ENCODE peak calls at places on chromosomes 2 and 18, in nine cellular contexts. One of them, this sample, is unnamed.

GRCh38 chr2:172380436-172381274 is 46.7 kb upstream of the ITGA6 start:
- ATAC-seq in omental fat pad: no peak
- ATAC-seq in HCT116: no peak
- ATAC-seq in CD8-positive, alpha-beta T cell: no peak
- ATAC-seq in activated naive CD8-positive, alpha-beta T cell treated with anti-CD3 and anti-CD28 coated beads, Interleukin-2, amount 10 ng/mL, durations not matched to agents 7 days and 5 days: no peak
- ATAC-seq in left cardiac atrium: no peak
- ATAC-seq in PC-3: no peak
- ATAC-seq in activated CD8-positive, alpha-beta T cell treated with anti-CD3 and anti-CD28 coated beads, Interleukin-2, amount 10 ng/mL, durations not matched to agents 7 days and 5 days: no peak
- ATAC-seq in activated CD4-positive, CD25-positive, alpha-beta regulatory T cell treated with anti-CD3 and anti-CD28 coated beads, Interleukin-2, amount 50 U/mL, for 24 hours: no peak
- ATAC-seq in this sample: no peak

GRCh38 chr2:17822452-17823117 is 6.3 kb downstream of the MSGN1 start:
- ATAC-seq in HCT116: no peak
- ATAC-seq in CD8-positive, alpha-beta T cell: no peak
- ATAC-seq in PC-3: no peak
- ATAC-seq in omental fat pad: peak
- ATAC-seq in activated naive CD8-positive, alpha-beta T cell treated with anti-CD3 and anti-CD28 coated beads, Interleukin-2, amount 10 ng/mL, durations not matched to agents 7 days and 5 days: no peak
- ATAC-seq in left cardiac atrium: no peak
- ATAC-seq in activated CD4-positive, CD25-positive, alpha-beta regulatory T cell treated with anti-CD3 and anti-CD28 coated beads, Interleukin-2, amount 50 U/mL, for 24 hours: no peak
- ATAC-seq in activated CD8-positive, alpha-beta T cell treated with anti-CD3 and anti-CD28 coated beads, Interleukin-2, amount 10 ng/mL, durations not matched to agents 7 days and 5 days: no peak
- ATAC-seq in this sample: no peak

GRCh38 chr18:22170421-22171262 is 1.3 kb downstream of the GATA6 start:
- ATAC-seq in omental fat pad: no peak
- ATAC-seq in PC-3: peak
- ATAC-seq in activated CD8-positive, alpha-beta T cell treated with anti-CD3 and anti-CD28 coated beads, Interleukin-2, amount 10 ng/mL, durations not matched to agents 7 days and 5 days: peak
- ATAC-seq in activated CD4-positive, CD25-positive, alpha-beta regulatory T cell treated with anti-CD3 and anti-CD28 coated beads, Interleukin-2, amount 50 U/mL, for 24 hours: no peak
- ATAC-seq in CD8-positive, alpha-beta T cell: peak
- ATAC-seq in left cardiac atrium: peak
- ATAC-seq in HCT116: peak
- ATAC-seq in activated naive CD8-positive, alpha-beta T cell treated with anti-CD3 and anti-CD28 coated beads, Interleukin-2, amount 10 ng/mL, durations not matched to agents 7 days and 5 days: no peak
- ATAC-seq in this sample: peak

GRCh38 chr18:7084766-7085080 is 32.9 kb downstream of the LAMA1 start:
- ATAC-seq in HCT116: no peak
- ATAC-seq in activated CD8-positive, alpha-beta T cell treated with anti-CD3 and anti-CD28 coated beads, Interleukin-2, amount 10 ng/mL, durations not matched to agents 7 days and 5 days: no peak
- ATAC-seq in activated naive CD8-positive, alpha-beta T cell treated with anti-CD3 and anti-CD28 coated beads, Interleukin-2, amount 10 ng/mL, durations not matched to agents 7 days and 5 days: no peak
- ATAC-seq in CD8-positive, alpha-beta T cell: no peak
- ATAC-seq in left cardiac atrium: peak
- ATAC-seq in PC-3: no peak
- ATAC-seq in activated CD4-positive, CD25-positive, alpha-beta regulatory T cell treated with anti-CD3 and anti-CD28 coated beads, Interleukin-2, amount 50 U/mL, for 24 hours: no peak
- ATAC-seq in omental fat pad: peak
- ATAC-seq in this sample: peak

GRCh38 chr2:229873123-229873581 is 48.7 kb downstream of the TRIP12 start:
- ATAC-seq in HCT116: no peak
- ATAC-seq in PC-3: no peak
- ATAC-seq in left cardiac atrium: no peak
- ATAC-seq in activated naive CD8-positive, alpha-beta T cell treated with anti-CD3 and anti-CD28 coated beads, Interleukin-2, amount 10 ng/mL, durations not matched to agents 7 days and 5 days: no peak
- ATAC-seq in activated CD4-positive, CD25-positive, alpha-beta regulatory T cell treated with anti-CD3 and anti-CD28 coated beads, Interleukin-2, amount 50 U/mL, for 24 hours: peak
- ATAC-seq in omental fat pad: no peak
- ATAC-seq in activated CD8-positive, alpha-beta T cell treated with anti-CD3 and anti-CD28 coated beads, Interleukin-2, amount 10 ng/mL, durations not matched to agents 7 days and 5 days: no peak
- ATAC-seq in CD8-positive, alpha-beta T cell: no peak
- ATAC-seq in this sample: no peak

GRCh38 chr2:232649033-232649432 is 15.6 kb downstream of the EFHD1 start:
- ATAC-seq in activated CD4-positive, CD25-positive, alpha-beta regulatory T cell treated with anti-CD3 and anti-CD28 coated beads, Interleukin-2, amount 50 U/mL, for 24 hours: no peak
- ATAC-seq in activated naive CD8-positive, alpha-beta T cell treated with anti-CD3 and anti-CD28 coated beads, Interleukin-2, amount 10 ng/mL, durations not matched to agents 7 days and 5 days: no peak
- ATAC-seq in omental fat pad: peak
- ATAC-seq in HCT116: no peak
- ATAC-seq in PC-3: no peak
- ATAC-seq in CD8-positive, alpha-beta T cell: no peak
- ATAC-seq in left cardiac atrium: no peak
- ATAC-seq in activated CD8-positive, alpha-beta T cell treated with anti-CD3 and anti-CD28 coated beads, Interleukin-2, amount 10 ng/mL, durations not matched to agents 7 days and 5 days: no peak
- ATAC-seq in this sample: no peak

GRCh38 chr2:75799859-75800258 is 89.1 kb upstream of the GCFC2 start:
- ATAC-seq in activated CD4-positive, CD25-positive, alpha-beta regulatory T cell treated with anti-CD3 and anti-CD28 coated beads, Interleukin-2, amount 50 U/mL, for 24 hours: no peak
- ATAC-seq in CD8-positive, alpha-beta T cell: no peak
- ATAC-seq in PC-3: no peak
- ATAC-seq in activated naive CD8-positive, alpha-beta T cell treated with anti-CD3 and anti-CD28 coated beads, Interleukin-2, amount 10 ng/mL, durations not matched to agents 7 days and 5 days: no peak
- ATAC-seq in activated CD8-positive, alpha-beta T cell treated with anti-CD3 and anti-CD28 coated beads, Interleukin-2, amount 10 ng/mL, durations not matched to agents 7 days and 5 days: no peak
- ATAC-seq in left cardiac atrium: no peak
- ATAC-seq in HCT116: no peak
- ATAC-seq in omental fat pad: no peak
- ATAC-seq in this sample: no peak

GRCh38 chr2:8095978-8096377 is 585.9 kb upstream of the ID2 start:
- ATAC-seq in CD8-positive, alpha-beta T cell: no peak
- ATAC-seq in activated naive CD8-positive, alpha-beta T cell treated with anti-CD3 and anti-CD28 coated beads, Interleukin-2, amount 10 ng/mL, durations not matched to agents 7 days and 5 days: no peak
- ATAC-seq in PC-3: no peak
- ATAC-seq in left cardiac atrium: no peak
- ATAC-seq in omental fat pad: no peak
- ATAC-seq in activated CD4-positive, CD25-positive, alpha-beta regulatory T cell treated with anti-CD3 and anti-CD28 coated beads, Interleukin-2, amount 50 U/mL, for 24 hours: no peak
- ATAC-seq in activated CD8-positive, alpha-beta T cell treated with anti-CD3 and anti-CD28 coated beads, Interleukin-2, amount 10 ng/mL, durations not matched to agents 7 days and 5 days: no peak
- ATAC-seq in HCT116: no peak
- ATAC-seq in this sample: no peak

GRCh38 chr2:62222674-62223073 is 26.8 kb downstream of the B3GNT2 start:
- ATAC-seq in HCT116: no peak
- ATAC-seq in omental fat pad: no peak
- ATAC-seq in PC-3: no peak
- ATAC-seq in activated naive CD8-positive, alpha-beta T cell treated with anti-CD3 and anti-CD28 coated beads, Interleukin-2, amount 10 ng/mL, durations not matched to agents 7 days and 5 days: peak
- ATAC-seq in activated CD4-positive, CD25-positive, alpha-beta regulatory T cell treated with anti-CD3 and anti-CD28 coated beads, Interleukin-2, amount 50 U/mL, for 24 hours: no peak
- ATAC-seq in left cardiac atrium: no peak
- ATAC-seq in activated CD8-positive, alpha-beta T cell treated with anti-CD3 and anti-CD28 coated beads, Interleukin-2, amount 10 ng/mL, durations not matched to agents 7 days and 5 days: peak
- ATAC-seq in CD8-positive, alpha-beta T cell: peak
- ATAC-seq in this sample: no peak

GRCh38 chr2:133077259-133077822 is 407.3 kb upstream of the LYPD1 start:
- ATAC-seq in activated CD4-positive, CD25-positive, alpha-beta regulatory T cell treated with anti-CD3 and anti-CD28 coated beads, Interleukin-2, amount 50 U/mL, for 24 hours: no peak
- ATAC-seq in HCT116: no peak
- ATAC-seq in omental fat pad: no peak
- ATAC-seq in CD8-positive, alpha-beta T cell: no peak
- ATAC-seq in activated CD8-positive, alpha-beta T cell treated with anti-CD3 and anti-CD28 coated beads, Interleukin-2, amount 10 ng/mL, durations not matched to agents 7 days and 5 days: no peak
- ATAC-seq in left cardiac atrium: peak
- ATAC-seq in activated naive CD8-positive, alpha-beta T cell treated with anti-CD3 and anti-CD28 coated beads, Interleukin-2, amount 10 ng/mL, durations not matched to agents 7 days and 5 days: no peak
- ATAC-seq in PC-3: no peak
- ATAC-seq in this sample: peak

GRCh38 chr2:105100064-105100840 is 62.4 kb downstream of the MRPS9 start:
- ATAC-seq in PC-3: no peak
- ATAC-seq in omental fat pad: no peak
- ATAC-seq in activated naive CD8-positive, alpha-beta T cell treated with anti-CD3 and anti-CD28 coated beads, Interleukin-2, amount 10 ng/mL, durations not matched to agents 7 days and 5 days: no peak
- ATAC-seq in activated CD4-positive, CD25-positive, alpha-beta regulatory T cell treated with anti-CD3 and anti-CD28 coated beads, Interleukin-2, amount 50 U/mL, for 24 hours: no peak
- ATAC-seq in CD8-positive, alpha-beta T cell: no peak
- ATAC-seq in left cardiac atrium: peak
- ATAC-seq in HCT116: no peak
- ATAC-seq in activated CD8-positive, alpha-beta T cell treated with anti-CD3 and anti-CD28 coated beads, Interleukin-2, amount 10 ng/mL, durations not matched to agents 7 days and 5 days: no peak
- ATAC-seq in this sample: no peak

GRCh38 chr2:54724560-54725342 is 1.3 kb downstream of the EML6 start:
- ATAC-seq in left cardiac atrium: no peak
- ATAC-seq in activated naive CD8-positive, alpha-beta T cell treated with anti-CD3 and anti-CD28 coated beads, Interleukin-2, amount 10 ng/mL, durations not matched to agents 7 days and 5 days: no peak
- ATAC-seq in activated CD8-positive, alpha-beta T cell treated with anti-CD3 and anti-CD28 coated beads, Interleukin-2, amount 10 ng/mL, durations not matched to agents 7 days and 5 days: no peak
- ATAC-seq in omental fat pad: no peak
- ATAC-seq in CD8-positive, alpha-beta T cell: no peak
- ATAC-seq in HCT116: no peak
- ATAC-seq in PC-3: no peak
- ATAC-seq in activated CD4-positive, CD25-positive, alpha-beta regulatory T cell treated with anti-CD3 and anti-CD28 coated beads, Interleukin-2, amount 50 U/mL, for 24 hours: no peak
- ATAC-seq in this sample: no peak

GRCh38 chr2:144596074-144596871 is 76.4 kb upstream of the ZEB2 start:
- ATAC-seq in PC-3: peak
- ATAC-seq in activated CD4-positive, CD25-positive, alpha-beta regulatory T cell treated with anti-CD3 and anti-CD28 coated beads, Interleukin-2, amount 50 U/mL, for 24 hours: no peak
- ATAC-seq in activated naive CD8-positive, alpha-beta T cell treated with anti-CD3 and anti-CD28 coated beads, Interleukin-2, amount 10 ng/mL, durations not matched to agents 7 days and 5 days: peak
- ATAC-seq in HCT116: no peak
- ATAC-seq in CD8-positive, alpha-beta T cell: no peak
- ATAC-seq in left cardiac atrium: peak
- ATAC-seq in activated CD8-positive, alpha-beta T cell treated with anti-CD3 and anti-CD28 coated beads, Interleukin-2, amount 10 ng/mL, durations not matched to agents 7 days and 5 days: no peak
- ATAC-seq in omental fat pad: no peak
- ATAC-seq in this sample: no peak

GRCh38 chr2:176531608-176532007 is 262.4 kb downstream of the MTX2 start:
- ATAC-seq in PC-3: no peak
- ATAC-seq in CD8-positive, alpha-beta T cell: no peak
- ATAC-seq in activated CD8-positive, alpha-beta T cell treated with anti-CD3 and anti-CD28 coated beads, Interleukin-2, amount 10 ng/mL, durations not matched to agents 7 days and 5 days: no peak
- ATAC-seq in activated CD4-positive, CD25-positive, alpha-beta regulatory T cell treated with anti-CD3 and anti-CD28 coated beads, Interleukin-2, amount 50 U/mL, for 24 hours: no peak
- ATAC-seq in omental fat pad: no peak
- ATAC-seq in left cardiac atrium: no peak
- ATAC-seq in HCT116: no peak
- ATAC-seq in activated naive CD8-positive, alpha-beta T cell treated with anti-CD3 and anti-CD28 coated beads, Interleukin-2, amount 10 ng/mL, durations not matched to agents 7 days and 5 days: no peak
- ATAC-seq in this sample: no peak

GRCh38 chr2:163465440-163465839 is 270.4 kb downstream of the FIGN start:
- ATAC-seq in omental fat pad: no peak
- ATAC-seq in activated CD4-positive, CD25-positive, alpha-beta regulatory T cell treated with anti-CD3 and anti-CD28 coated beads, Interleukin-2, amount 50 U/mL, for 24 hours: no peak
- ATAC-seq in PC-3: no peak
- ATAC-seq in activated CD8-positive, alpha-beta T cell treated with anti-CD3 and anti-CD28 coated beads, Interleukin-2, amount 10 ng/mL, durations not matched to agents 7 days and 5 days: no peak
- ATAC-seq in HCT116: no peak
- ATAC-seq in activated naive CD8-positive, alpha-beta T cell treated with anti-CD3 and anti-CD28 coated beads, Interleukin-2, amount 10 ng/mL, durations not matched to agents 7 days and 5 days: no peak
- ATAC-seq in CD8-positive, alpha-beta T cell: no peak
- ATAC-seq in left cardiac atrium: no peak
- ATAC-seq in this sample: no peak

GRCh38 chr2:167293172-167293781 is 405.0 kb downstream of the XIRP2 start:
- ATAC-seq in HCT116: peak
- ATAC-seq in omental fat pad: peak
- ATAC-seq in CD8-positive, alpha-beta T cell: no peak
- ATAC-seq in activated CD4-positive, CD25-positive, alpha-beta regulatory T cell treated with anti-CD3 and anti-CD28 coated beads, Interleukin-2, amount 50 U/mL, for 24 hours: no peak
- ATAC-seq in left cardiac atrium: peak
- ATAC-seq in PC-3: peak
- ATAC-seq in activated CD8-positive, alpha-beta T cell treated with anti-CD3 and anti-CD28 coated beads, Interleukin-2, amount 10 ng/mL, durations not matched to agents 7 days and 5 days: peak
- ATAC-seq in activated naive CD8-positive, alpha-beta T cell treated with anti-CD3 and anti-CD28 coated beads, Interleukin-2, amount 10 ng/mL, durations not matched to agents 7 days and 5 days: peak
- ATAC-seq in this sample: peak

GRCh38 chr18:38362286-38362792 is 796.7 kb upstream of the CELF4 start:
- ATAC-seq in activated naive CD8-positive, alpha-beta T cell treated with anti-CD3 and anti-CD28 coated beads, Interleukin-2, amount 10 ng/mL, durations not matched to agents 7 days and 5 days: no peak
- ATAC-seq in HCT116: no peak
- ATAC-seq in PC-3: no peak
- ATAC-seq in activated CD8-positive, alpha-beta T cell treated with anti-CD3 and anti-CD28 coated beads, Interleukin-2, amount 10 ng/mL, durations not matched to agents 7 days and 5 days: no peak
- ATAC-seq in activated CD4-positive, CD25-positive, alpha-beta regulatory T cell treated with anti-CD3 and anti-CD28 coated beads, Interleukin-2, amount 50 U/mL, for 24 hours: no peak
- ATAC-seq in left cardiac atrium: no peak
- ATAC-seq in omental fat pad: no peak
- ATAC-seq in CD8-positive, alpha-beta T cell: no peak
- ATAC-seq in this sample: no peak

GRCh38 chr2:67641709-67642397 is 244.7 kb downstream of the ETAA1 start:
- ATAC-seq in activated naive CD8-positive, alpha-beta T cell treated with anti-CD3 and anti-CD28 coated beads, Interleukin-2, amount 10 ng/mL, durations not matched to agents 7 days and 5 days: no peak
- ATAC-seq in activated CD8-positive, alpha-beta T cell treated with anti-CD3 and anti-CD28 coated beads, Interleukin-2, amount 10 ng/mL, durations not matched to agents 7 days and 5 days: no peak
- ATAC-seq in left cardiac atrium: peak
- ATAC-seq in omental fat pad: no peak
- ATAC-seq in HCT116: no peak
- ATAC-seq in activated CD4-positive, CD25-positive, alpha-beta regulatory T cell treated with anti-CD3 and anti-CD28 coated beads, Interleukin-2, amount 50 U/mL, for 24 hours: no peak
- ATAC-seq in PC-3: no peak
- ATAC-seq in CD8-positive, alpha-beta T cell: no peak
- ATAC-seq in this sample: no peak

GRCh38 chr18:75047240-75047639 is 161.7 kb downstream of the PTGR3 start:
- ATAC-seq in omental fat pad: no peak
- ATAC-seq in activated naive CD8-positive, alpha-beta T cell treated with anti-CD3 and anti-CD28 coated beads, Interleukin-2, amount 10 ng/mL, durations not matched to agents 7 days and 5 days: no peak
- ATAC-seq in PC-3: no peak
- ATAC-seq in left cardiac atrium: peak
- ATAC-seq in activated CD4-positive, CD25-positive, alpha-beta regulatory T cell treated with anti-CD3 and anti-CD28 coated beads, Interleukin-2, amount 50 U/mL, for 24 hours: no peak
- ATAC-seq in activated CD8-positive, alpha-beta T cell treated with anti-CD3 and anti-CD28 coated beads, Interleukin-2, amount 10 ng/mL, durations not matched to agents 7 days and 5 days: no peak
- ATAC-seq in HCT116: no peak
- ATAC-seq in CD8-positive, alpha-beta T cell: no peak
- ATAC-seq in this sample: no peak

GRCh38 chr2:225025917-225026571 is 16.2 kb downstream of the DOCK10 start:
- ATAC-seq in HCT116: no peak
- ATAC-seq in PC-3: peak
- ATAC-seq in activated naive CD8-positive, alpha-beta T cell treated with anti-CD3 and anti-CD28 coated beads, Interleukin-2, amount 10 ng/mL, durations not matched to agents 7 days and 5 days: peak
- ATAC-seq in CD8-positive, alpha-beta T cell: peak
- ATAC-seq in omental fat pad: no peak
- ATAC-seq in activated CD8-positive, alpha-beta T cell treated with anti-CD3 and anti-CD28 coated beads, Interleukin-2, amount 10 ng/mL, durations not matched to agents 7 days and 5 days: peak
- ATAC-seq in left cardiac atrium: peak
- ATAC-seq in activated CD4-positive, CD25-positive, alpha-beta regulatory T cell treated with anti-CD3 and anti-CD28 coated beads, Interleukin-2, amount 50 U/mL, for 24 hours: no peak
- ATAC-seq in this sample: no peak

GRCh38 chr2:151009437-151010175 is 252.1 kb downstream of the RBM43 start:
- ATAC-seq in activated CD8-positive, alpha-beta T cell treated with anti-CD3 and anti-CD28 coated beads, Interleukin-2, amount 10 ng/mL, durations not matched to agents 7 days and 5 days: no peak
- ATAC-seq in HCT116: no peak
- ATAC-seq in activated CD4-positive, CD25-positive, alpha-beta regulatory T cell treated with anti-CD3 and anti-CD28 coated beads, Interleukin-2, amount 50 U/mL, for 24 hours: no peak
- ATAC-seq in CD8-positive, alpha-beta T cell: no peak
- ATAC-seq in PC-3: no peak
- ATAC-seq in omental fat pad: no peak
- ATAC-seq in left cardiac atrium: no peak
- ATAC-seq in activated naive CD8-positive, alpha-beta T cell treated with anti-CD3 and anti-CD28 coated beads, Interleukin-2, amount 10 ng/mL, durations not matched to agents 7 days and 5 days: no peak
- ATAC-seq in this sample: no peak

GRCh38 chr2:135052042-135052876 is at the start of gene RAB3GAP1:
- ATAC-seq in omental fat pad: peak
- ATAC-seq in activated naive CD8-positive, alpha-beta T cell treated with anti-CD3 and anti-CD28 coated beads, Interleukin-2, amount 10 ng/mL, durations not matched to agents 7 days and 5 days: peak
- ATAC-seq in activated CD4-positive, CD25-positive, alpha-beta regulatory T cell treated with anti-CD3 and anti-CD28 coated beads, Interleukin-2, amount 50 U/mL, for 24 hours: peak
- ATAC-seq in activated CD8-positive, alpha-beta T cell treated with anti-CD3 and anti-CD28 coated beads, Interleukin-2, amount 10 ng/mL, durations not matched to agents 7 days and 5 days: peak
- ATAC-seq in left cardiac atrium: peak
- ATAC-seq in PC-3: peak
- ATAC-seq in HCT116: peak
- ATAC-seq in CD8-positive, alpha-beta T cell: peak
- ATAC-seq in this sample: peak

GRCh38 chr2:110804915-110805314 is 72.5 kb downstream of the ACOXL start:
- ATAC-seq in omental fat pad: no peak
- ATAC-seq in PC-3: no peak
- ATAC-seq in activated naive CD8-positive, alpha-beta T cell treated with anti-CD3 and anti-CD28 coated beads, Interleukin-2, amount 10 ng/mL, durations not matched to agents 7 days and 5 days: peak
- ATAC-seq in HCT116: no peak
- ATAC-seq in activated CD4-positive, CD25-positive, alpha-beta regulatory T cell treated with anti-CD3 and anti-CD28 coated beads, Interleukin-2, amount 50 U/mL, for 24 hours: peak
- ATAC-seq in left cardiac atrium: no peak
- ATAC-seq in activated CD8-positive, alpha-beta T cell treated with anti-CD3 and anti-CD28 coated beads, Interleukin-2, amount 10 ng/mL, durations not matched to agents 7 days and 5 days: peak
- ATAC-seq in CD8-positive, alpha-beta T cell: peak
- ATAC-seq in this sample: no peak

GRCh38 chr2:238449909-238450417 is 23.2 kb downstream of the ASB1 start:
- ATAC-seq in HCT116: no peak
- ATAC-seq in CD8-positive, alpha-beta T cell: no peak
- ATAC-seq in omental fat pad: no peak
- ATAC-seq in activated CD8-positive, alpha-beta T cell treated with anti-CD3 and anti-CD28 coated beads, Interleukin-2, amount 10 ng/mL, durations not matched to agents 7 days and 5 days: no peak
- ATAC-seq in left cardiac atrium: peak
- ATAC-seq in activated naive CD8-positive, alpha-beta T cell treated with anti-CD3 and anti-CD28 coated beads, Interleukin-2, amount 10 ng/mL, durations not matched to agents 7 days and 5 days: no peak
- ATAC-seq in PC-3: no peak
- ATAC-seq in activated CD4-positive, CD25-positive, alpha-beta regulatory T cell treated with anti-CD3 and anti-CD28 coated beads, Interleukin-2, amount 50 U/mL, for 24 hours: no peak
- ATAC-seq in this sample: peak

GRCh38 chr2:209305746-209306196 is 118.1 kb upstream of the MAP2 start:
- ATAC-seq in left cardiac atrium: peak
- ATAC-seq in omental fat pad: no peak
- ATAC-seq in activated naive CD8-positive, alpha-beta T cell treated with anti-CD3 and anti-CD28 coated beads, Interleukin-2, amount 10 ng/mL, durations not matched to agents 7 days and 5 days: no peak
- ATAC-seq in CD8-positive, alpha-beta T cell: no peak
- ATAC-seq in activated CD4-positive, CD25-positive, alpha-beta regulatory T cell treated with anti-CD3 and anti-CD28 coated beads, Interleukin-2, amount 50 U/mL, for 24 hours: peak
- ATAC-seq in PC-3: no peak
- ATAC-seq in activated CD8-positive, alpha-beta T cell treated with anti-CD3 and anti-CD28 coated beads, Interleukin-2, amount 10 ng/mL, durations not matched to agents 7 days and 5 days: no peak
- ATAC-seq in HCT116: no peak
- ATAC-seq in this sample: no peak

GRCh38 chr2:69943000-69943840 is 18.2 kb downstream of the ASPRV1 start:
- ATAC-seq in left cardiac atrium: no peak
- ATAC-seq in HCT116: no peak
- ATAC-seq in activated naive CD8-positive, alpha-beta T cell treated with anti-CD3 and anti-CD28 coated beads, Interleukin-2, amount 10 ng/mL, durations not matched to agents 7 days and 5 days: no peak
- ATAC-seq in omental fat pad: no peak
- ATAC-seq in activated CD8-positive, alpha-beta T cell treated with anti-CD3 and anti-CD28 coated beads, Interleukin-2, amount 10 ng/mL, durations not matched to agents 7 days and 5 days: no peak
- ATAC-seq in CD8-positive, alpha-beta T cell: no peak
- ATAC-seq in activated CD4-positive, CD25-positive, alpha-beta regulatory T cell treated with anti-CD3 and anti-CD28 coated beads, Interleukin-2, amount 50 U/mL, for 24 hours: no peak
- ATAC-seq in PC-3: no peak
- ATAC-seq in this sample: no peak

GRCh38 chr2:25204190-25204838 is 35.9 kb upstream of the POMC start:
- ATAC-seq in activated naive CD8-positive, alpha-beta T cell treated with anti-CD3 and anti-CD28 coated beads, Interleukin-2, amount 10 ng/mL, durations not matched to agents 7 days and 5 days: peak
- ATAC-seq in activated CD8-positive, alpha-beta T cell treated with anti-CD3 and anti-CD28 coated beads, Interleukin-2, amount 10 ng/mL, durations not matched to agents 7 days and 5 days: peak
- ATAC-seq in HCT116: no peak
- ATAC-seq in CD8-positive, alpha-beta T cell: peak
- ATAC-seq in PC-3: no peak
- ATAC-seq in left cardiac atrium: peak
- ATAC-seq in omental fat pad: no peak
- ATAC-seq in activated CD4-positive, CD25-positive, alpha-beta regulatory T cell treated with anti-CD3 and anti-CD28 coated beads, Interleukin-2, amount 50 U/mL, for 24 hours: peak
- ATAC-seq in this sample: no peak

GRCh38 chr2:29632018-29632417 is 289.4 kb downstream of the ALK start:
- ATAC-seq in PC-3: peak
- ATAC-seq in activated CD4-positive, CD25-positive, alpha-beta regulatory T cell treated with anti-CD3 and anti-CD28 coated beads, Interleukin-2, amount 50 U/mL, for 24 hours: no peak
- ATAC-seq in left cardiac atrium: no peak
- ATAC-seq in activated naive CD8-positive, alpha-beta T cell treated with anti-CD3 and anti-CD28 coated beads, Interleukin-2, amount 10 ng/mL, durations not matched to agents 7 days and 5 days: no peak
- ATAC-seq in activated CD8-positive, alpha-beta T cell treated with anti-CD3 and anti-CD28 coated beads, Interleukin-2, amount 10 ng/mL, durations not matched to agents 7 days and 5 days: no peak
- ATAC-seq in HCT116: no peak
- ATAC-seq in CD8-positive, alpha-beta T cell: no peak
- ATAC-seq in omental fat pad: no peak
- ATAC-seq in this sample: no peak

GRCh38 chr2:85826990-85827878 is 61.6 kb downstream of the ST3GAL5 start:
- ATAC-seq in omental fat pad: peak
- ATAC-seq in activated CD4-positive, CD25-positive, alpha-beta regulatory T cell treated with anti-CD3 and anti-CD28 coated beads, Interleukin-2, amount 50 U/mL, for 24 hours: peak
- ATAC-seq in HCT116: peak
- ATAC-seq in left cardiac atrium: peak
- ATAC-seq in CD8-positive, alpha-beta T cell: peak
- ATAC-seq in activated CD8-positive, alpha-beta T cell treated with anti-CD3 and anti-CD28 coated beads, Interleukin-2, amount 10 ng/mL, durations not matched to agents 7 days and 5 days: peak
- ATAC-seq in activated naive CD8-positive, alpha-beta T cell treated with anti-CD3 and anti-CD28 coated beads, Interleukin-2, amount 10 ng/mL, durations not matched to agents 7 days and 5 days: peak
- ATAC-seq in PC-3: peak
- ATAC-seq in this sample: peak

GRCh38 chr2:48415765-48416515 is 114.0 kb upstream of the STON1 start:
- ATAC-seq in activated CD4-positive, CD25-positive, alpha-beta regulatory T cell treated with anti-CD3 and anti-CD28 coated beads, Interleukin-2, amount 50 U/mL, for 24 hours: no peak
- ATAC-seq in PC-3: no peak
- ATAC-seq in CD8-positive, alpha-beta T cell: peak
- ATAC-seq in activated CD8-positive, alpha-beta T cell treated with anti-CD3 and anti-CD28 coated beads, Interleukin-2, amount 10 ng/mL, durations not matched to agents 7 days and 5 days: peak
- ATAC-seq in HCT116: no peak
- ATAC-seq in omental fat pad: no peak
- ATAC-seq in activated naive CD8-positive, alpha-beta T cell treated with anti-CD3 and anti-CD28 coated beads, Interleukin-2, amount 10 ng/mL, durations not matched to agents 7 days and 5 days: no peak
- ATAC-seq in left cardiac atrium: peak
- ATAC-seq in this sample: no peak

GRCh38 chr2:74387346-74387745 is 7.2 kb upstream of the DCTN1 start:
- ATAC-seq in left cardiac atrium: peak
- ATAC-seq in omental fat pad: no peak
- ATAC-seq in activated CD8-positive, alpha-beta T cell treated with anti-CD3 and anti-CD28 coated beads, Interleukin-2, amount 10 ng/mL, durations not matched to agents 7 days and 5 days: no peak
- ATAC-seq in activated naive CD8-positive, alpha-beta T cell treated with anti-CD3 and anti-CD28 coated beads, Interleukin-2, amount 10 ng/mL, durations not matched to agents 7 days and 5 days: no peak
- ATAC-seq in HCT116: no peak
- ATAC-seq in PC-3: no peak
- ATAC-seq in activated CD4-positive, CD25-positive, alpha-beta regulatory T cell treated with anti-CD3 and anti-CD28 coated beads, Interleukin-2, amount 50 U/mL, for 24 hours: peak
- ATAC-seq in CD8-positive, alpha-beta T cell: no peak
- ATAC-seq in this sample: no peak

This sample was measured in gastroesophageal sphincter.